ENCODE peak calls at places on chromosomes 7 and 10, in four cellular contexts. G is HCT116, U is breast epithelium, X is spleen. M is an unnamed sample.

GRCh38 chr7:455110-455928 is 64.3 kb downstream of the PDGFA start:
- DNase-seq in X (peak), U (no peak), G (no peak), M (no peak)

GRCh38 chr7:4803397-4804241 is 28.2 kb downstream of the AP5Z1 start:
- DNase-seq in X (peak), G (no peak), U (no peak), M (no peak)

GRCh38 chr7:101507791-101508252 is 121.3 kb downstream of the MYL10 start:
- DNase-seq in U (no peak), G (peak), X (no peak), M (no peak)

GRCh38 chr7:24966802-24967201 is 13.2 kb downstream of the OSBPL3 start:
- DNase-seq in X (no peak), G (no peak), U (no peak), M (no peak)

GRCh38 chr7:48806731-48807130 is 117.6 kb upstream of the CDC14C start:
- DNase-seq in U (no peak), G (no peak), X (no peak), M (no peak)

GRCh38 chr10:128062837-128063563 is 63.2 kb downstream of the MKI67 start:
- DNase-seq in U (no peak), G (no peak), X (peak), M (no peak)

GRCh38 chr7:47720141-47720906 is 138.4 kb upstream of the TNS3 start:
- DNase-seq in X (no peak), G (no peak), U (no peak), M (no peak)

GRCh38 chr7:5854738-5855137 is 25.9 kb upstream of the OCM start:
- DNase-seq in U (no peak), G (no peak), X (no peak), M (no peak)

GRCh38 chr10:48554668-48555067 is 50.2 kb downstream of the ARHGAP22 start:
- DNase-seq in G (no peak), U (no peak), X (no peak), M (no peak)

GRCh38 chr7:44477063-44477830 is 13.2 kb downstream of the NUDCD3 start:
- DNase-seq in U (no peak), X (no peak), G (peak), M (no peak)

GRCh38 chr7:102469972-102470825 is 5.4 kb downstream of the LRWD1 start:
- DNase-seq in G (no peak), U (peak), X (peak), M (no peak)

GRCh38 chr7:107405559-107405958 is 64.3 kb upstream of the GPR22 start:
- DNase-seq in X (no peak), G (peak), U (no peak), M (no peak)

GRCh38 chr7:662576-662975 is 63.9 kb upstream of the DNAAF5 start:
- DNase-seq in G (no peak), U (no peak), X (peak), M (no peak)

GRCh38 chr7:48708635-48709034 is 215.7 kb upstream of the CDC14C start:
- DNase-seq in G (no peak), X (no peak), U (no peak), M (no peak)

DNA sequence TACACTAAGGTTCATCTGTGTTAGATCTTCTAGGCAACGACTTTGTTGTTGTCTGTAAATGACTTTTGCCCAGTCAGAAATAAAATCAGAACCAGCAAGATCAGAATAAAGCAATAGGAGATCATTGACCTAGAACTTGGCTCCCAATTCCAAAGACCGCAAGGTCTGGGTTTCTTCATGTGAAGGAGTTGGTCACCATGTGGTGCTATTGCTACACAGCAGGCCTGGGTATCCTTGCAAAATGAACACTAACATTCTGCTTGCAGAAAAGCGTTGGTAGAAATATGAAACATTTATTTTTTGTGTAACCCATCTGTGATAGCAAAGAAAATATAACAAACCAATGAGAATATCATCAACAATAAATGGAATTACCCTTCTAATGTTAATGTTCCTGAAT is 831.0 kb downstream of the NXPH1 start:
- DNase-seq in G (no peak), X (no peak), U (no peak), M (no peak)
- TF ChIP-seq POLR2A in G (no peak), X (no peak), U (no peak), M (no peak)

GRCh38 chr10:57506414-57507094 is 761.1 kb downstream of the IPMK start:
- DNase-seq in X (peak), G (no peak), U (no peak), M (no peak)

GRCh38 chr10:57513637-57514036 is 754.1 kb downstream of the IPMK start:
- DNase-seq in X (no peak), U (no peak), G (no peak), M (no peak)

DNA sequence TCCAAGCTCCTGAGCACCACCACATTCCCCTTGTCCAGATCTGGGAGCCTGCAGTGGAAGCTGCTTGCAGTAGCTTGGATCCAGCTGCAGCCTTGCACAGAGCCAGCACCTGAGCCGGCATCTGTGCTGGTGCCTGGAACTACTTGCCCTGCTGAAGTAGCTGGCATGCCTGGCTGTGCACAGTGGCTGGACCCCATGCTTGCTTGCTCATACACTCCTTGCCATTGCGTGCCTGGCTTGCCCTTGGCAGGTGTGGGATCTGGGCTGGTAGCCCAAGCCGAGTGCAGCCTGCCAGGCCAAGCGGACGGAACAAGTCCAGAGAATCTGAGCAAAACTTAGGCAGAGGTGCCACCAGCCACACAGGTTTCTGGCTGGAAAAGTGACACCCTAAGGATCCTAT is 759.9 kb downstream of the IPMK start:
- DNase-seq in X (peak), G (no peak), U (no peak), M (no peak)
- TF ChIP-seq POLR2A in X (no peak), G (no peak), U (no peak), M (no peak)

DNA sequence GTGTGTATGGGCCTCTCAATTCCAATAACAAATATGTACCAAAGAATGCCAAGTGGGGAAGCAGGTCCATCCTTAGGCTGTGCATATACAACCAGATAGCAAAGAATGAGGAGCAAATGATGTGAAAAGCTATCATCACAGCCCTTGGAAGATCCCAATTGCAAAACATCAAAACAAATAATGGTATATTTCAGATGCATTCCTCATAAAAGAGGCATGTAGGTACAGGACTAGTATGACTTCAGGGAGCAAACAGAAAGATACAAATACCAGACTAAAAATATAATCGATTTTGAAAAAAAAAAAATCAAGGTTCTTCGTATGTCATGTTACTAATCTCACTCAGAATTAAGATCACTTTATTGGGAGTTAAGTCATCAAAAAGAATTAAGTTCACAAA is 18.5 kb upstream of the SPOCK2 start:
- DNase-seq in U (no peak), G (no peak), X (no peak), M (no peak)
- TF ChIP-seq POLR2A in U (no peak), G (no peak), X (no peak), M (no peak)

GRCh38 chr7:37942934-37943610 is 22.6 kb downstream of the EPDR1 start:
- DNase-seq in U (no peak), G (no peak), X (peak), M (no peak)
- TF ChIP-seq POLR2A in U (no peak), G (no peak), X (no peak), M (no peak)

GRCh38 chr7:121163699-121164098 is 165.1 kb upstream of the WNT16 start:
- DNase-seq in G (no peak), U (no peak), X (no peak), M (no peak)

GRCh38 chr7:121164247-121164646 is 164.6 kb upstream of the WNT16 start:
- DNase-seq in X (no peak), G (no peak), U (no peak), M (no peak)

GRCh38 chr7:121167971-121168370 is 160.8 kb upstream of the WNT16 start:
- DNase-seq in X (no peak), U (no peak), G (no peak), M (no peak)

GRCh38 chr7:121169469-121169868 is 159.3 kb upstream of the WNT16 start:
- DNase-seq in G (no peak), X (no peak), U (no peak), M (no peak)

DNA sequence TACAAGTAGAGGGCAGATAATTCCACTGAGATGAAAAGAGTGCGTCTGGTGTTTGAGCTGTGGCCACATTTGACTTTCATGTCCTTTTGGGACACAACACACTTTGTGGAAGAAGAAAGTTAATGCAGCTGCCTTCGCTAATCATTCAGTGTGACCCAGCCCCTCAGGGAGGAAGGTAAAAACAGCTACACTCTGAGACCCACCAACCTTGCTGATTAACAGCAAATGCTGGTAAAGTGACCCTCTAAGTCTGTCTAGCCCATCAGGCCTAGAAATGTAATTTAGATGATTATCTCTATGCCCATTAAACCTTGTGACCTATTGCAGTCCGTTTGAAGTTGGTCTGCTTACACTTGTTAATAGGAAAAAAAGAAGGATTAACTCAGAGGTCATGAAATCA is 161.9 kb upstream of the WNT16 start:
- DNase-seq in G (no peak), X (no peak), U (no peak), M (no peak)
- TF ChIP-seq POLR2A in G (no peak), X (no peak), U (no peak), M (no peak)

GRCh38 chr7:151519765-151520418 is at the start of gene RHEB:
- DNase-seq in X (peak), U (peak), G (peak), M (peak)
- TF ChIP-seq POLR2A in X (no peak), U (no peak), G (no peak), M (peak)

M was measured in GM12891.